ENCODE peak calls at places on chromosomes 4 and X, in ten cellular contexts. One of them, this sample, is unnamed.

GRCh38 chr4:23733476-23733875 is 156.4 kb downstream of the PPARGC1A start:
- DNase-seq in stimulated activated CD4-positive, alpha-beta T cell treated with anti-CD3 and anti-CD28 coated beads, Interleukin-1b, Interleukin-23, amount 100 ng/mL, for 4 hours: no peak
- DNase-seq in sciatic nerve: no peak
- DNase-seq in left ventricle myocardium inferior: no peak
- DNase-seq in Caco-2: no peak
- DNase-seq in GM12891: no peak
- DNase-seq in HCEC 1CT: no peak
- DNase-seq in Daoy: no peak
- DNase-seq in iPS-NIHi11: no peak
- DNase-seq in activated T-helper 1 cell treated with anti-CD3 and anti-CD28 coated beads, Interleukin-12 subunit alpha, Interleukin-12 subunit beta, Interleukin-2, Interleukin-4 antibody, amounts not matched to agents 30 ng/mL and 10 ng/mL and 1 ng/mL, durations not matched to agents 14 hours and 24 hours and 36 hours: no peak
- DNase-seq in this sample: no peak

GRCh38 chr4:2061208-2062131 is 2.3 kb downstream of the NAT8L start:
- DNase-seq in left ventricle myocardium inferior: no peak
- DNase-seq in stimulated activated CD4-positive, alpha-beta T cell treated with anti-CD3 and anti-CD28 coated beads, Interleukin-1b, Interleukin-23, amount 100 ng/mL, for 4 hours: no peak
- DNase-seq in Daoy: no peak
- DNase-seq in HCEC 1CT: no peak
- DNase-seq in sciatic nerve: no peak
- DNase-seq in activated T-helper 1 cell treated with anti-CD3 and anti-CD28 coated beads, Interleukin-12 subunit alpha, Interleukin-12 subunit beta, Interleukin-2, Interleukin-4 antibody, amounts not matched to agents 30 ng/mL and 10 ng/mL and 1 ng/mL, durations not matched to agents 14 hours and 24 hours and 36 hours: no peak
- DNase-seq in iPS-NIHi11: no peak
- DNase-seq in Caco-2: no peak
- DNase-seq in GM12891: no peak
- DNase-seq in this sample: no peak

GRCh38 chr4:115090483-115091075 is 22.8 kb downstream of the NDST4 start:
- DNase-seq in Daoy: no peak
- DNase-seq in iPS-NIHi11: peak; percentile 37
- DNase-seq in sciatic nerve: no peak
- DNase-seq in activated T-helper 1 cell treated with anti-CD3 and anti-CD28 coated beads, Interleukin-12 subunit alpha, Interleukin-12 subunit beta, Interleukin-2, Interleukin-4 antibody, amounts not matched to agents 30 ng/mL and 10 ng/mL and 1 ng/mL, durations not matched to agents 14 hours and 24 hours and 36 hours: no peak
- DNase-seq in stimulated activated CD4-positive, alpha-beta T cell treated with anti-CD3 and anti-CD28 coated beads, Interleukin-1b, Interleukin-23, amount 100 ng/mL, for 4 hours: no peak
- DNase-seq in HCEC 1CT: no peak
- DNase-seq in GM12891: no peak
- DNase-seq in left ventricle myocardium inferior: no peak
- DNase-seq in Caco-2: peak; percentile 20
- DNase-seq in this sample: no peak

GRCh38 chr4:27836505-27836904 is 975.9 kb downstream of the STIM2 start:
- DNase-seq in left ventricle myocardium inferior: no peak
- DNase-seq in iPS-NIHi11: no peak
- DNase-seq in GM12891: no peak
- DNase-seq in Caco-2: no peak
- DNase-seq in sciatic nerve: no peak
- DNase-seq in HCEC 1CT: no peak
- DNase-seq in activated T-helper 1 cell treated with anti-CD3 and anti-CD28 coated beads, Interleukin-12 subunit alpha, Interleukin-12 subunit beta, Interleukin-2, Interleukin-4 antibody, amounts not matched to agents 30 ng/mL and 10 ng/mL and 1 ng/mL, durations not matched to agents 14 hours and 24 hours and 36 hours: no peak
- DNase-seq in Daoy: no peak
- DNase-seq in stimulated activated CD4-positive, alpha-beta T cell treated with anti-CD3 and anti-CD28 coated beads, Interleukin-1b, Interleukin-23, amount 100 ng/mL, for 4 hours: no peak
- DNase-seq in this sample: no peak

GRCh38 chrX:134929813-134930212 is 61.0 kb upstream of the SMIM10 start:
- DNase-seq in left ventricle myocardium inferior: no peak
- DNase-seq in iPS-NIHi11: no peak
- DNase-seq in Daoy: no peak
- DNase-seq in sciatic nerve: no peak
- DNase-seq in HCEC 1CT: no peak
- DNase-seq in GM12891: no peak
- DNase-seq in Caco-2: no peak
- DNase-seq in stimulated activated CD4-positive, alpha-beta T cell treated with anti-CD3 and anti-CD28 coated beads, Interleukin-1b, Interleukin-23, amount 100 ng/mL, for 4 hours: no peak
- DNase-seq in activated T-helper 1 cell treated with anti-CD3 and anti-CD28 coated beads, Interleukin-12 subunit alpha, Interleukin-12 subunit beta, Interleukin-2, Interleukin-4 antibody, amounts not matched to agents 30 ng/mL and 10 ng/mL and 1 ng/mL, durations not matched to agents 14 hours and 24 hours and 36 hours: peak; percentile 15
- DNase-seq in this sample: no peak

GRCh38 chr4:924107-925096 is 7.7 kb downstream of the GAK start:
- DNase-seq in stimulated activated CD4-positive, alpha-beta T cell treated with anti-CD3 and anti-CD28 coated beads, Interleukin-1b, Interleukin-23, amount 100 ng/mL, for 4 hours: no peak
- DNase-seq in Daoy: peak; percentile 43
- DNase-seq in HCEC 1CT: no peak
- DNase-seq in GM12891: no peak
- DNase-seq in activated T-helper 1 cell treated with anti-CD3 and anti-CD28 coated beads, Interleukin-12 subunit alpha, Interleukin-12 subunit beta, Interleukin-2, Interleukin-4 antibody, amounts not matched to agents 30 ng/mL and 10 ng/mL and 1 ng/mL, durations not matched to agents 14 hours and 24 hours and 36 hours: no peak
- DNase-seq in left ventricle myocardium inferior: no peak
- DNase-seq in Caco-2: no peak
- DNase-seq in iPS-NIHi11: no peak
- DNase-seq in sciatic nerve: no peak
- DNase-seq in this sample: peak; percentile 73

GRCh38 chrX:53605004-53605403 is 81.5 kb downstream of the HUWE1 start:
- DNase-seq in GM12891: no peak
- DNase-seq in Daoy: no peak
- DNase-seq in sciatic nerve: no peak
- DNase-seq in HCEC 1CT: no peak
- DNase-seq in left ventricle myocardium inferior: no peak
- DNase-seq in iPS-NIHi11: no peak
- DNase-seq in activated T-helper 1 cell treated with anti-CD3 and anti-CD28 coated beads, Interleukin-12 subunit alpha, Interleukin-12 subunit beta, Interleukin-2, Interleukin-4 antibody, amounts not matched to agents 30 ng/mL and 10 ng/mL and 1 ng/mL, durations not matched to agents 14 hours and 24 hours and 36 hours: no peak
- DNase-seq in stimulated activated CD4-positive, alpha-beta T cell treated with anti-CD3 and anti-CD28 coated beads, Interleukin-1b, Interleukin-23, amount 100 ng/mL, for 4 hours: no peak
- DNase-seq in Caco-2: no peak
- DNase-seq in this sample: no peak

GRCh38 chr4:82429728-82430192 is 502 bp downstream of the HNRNPDL start:
- DNase-seq in GM12891: no peak
- DNase-seq in sciatic nerve: no peak
- DNase-seq in Daoy: no peak
- DNase-seq in iPS-NIHi11: no peak
- DNase-seq in left ventricle myocardium inferior: no peak
- DNase-seq in activated T-helper 1 cell treated with anti-CD3 and anti-CD28 coated beads, Interleukin-12 subunit alpha, Interleukin-12 subunit beta, Interleukin-2, Interleukin-4 antibody, amounts not matched to agents 30 ng/mL and 10 ng/mL and 1 ng/mL, durations not matched to agents 14 hours and 24 hours and 36 hours: no peak
- DNase-seq in stimulated activated CD4-positive, alpha-beta T cell treated with anti-CD3 and anti-CD28 coated beads, Interleukin-1b, Interleukin-23, amount 100 ng/mL, for 4 hours: no peak
- DNase-seq in HCEC 1CT: no peak
- DNase-seq in Caco-2: no peak
- DNase-seq in this sample: no peak

This sample was measured in mesenteric fat pad.